ENCODE peak calls at places on chromosomes 13 and 19, in four cellular contexts. U is endothelial cell of umbilical vein, B is mucosa of descending colon, V is glutamatergic neuron. R is an unnamed sample.

GRCh38 chr13:62643007-62643483 is 1227.4 kb upstream of the PCDH20 start:
- DNase-seq in U (no peak), B (no peak), V (no peak), R (peak)

GRCh38 chr19:45498411-45499195 is at the start of gene PPM1N:
- DNase-seq in U (no peak), B (peak), V (peak), R (no peak)

GRCh38 chr13:35953537-35954206 is 177.5 kb downstream of the DCLK1 start:
- DNase-seq in U (peak), B (peak), V (peak), R (peak)

GRCh38 chr19:48466571-48467325 is 2.4 kb upstream of the CYTH2 start:
- DNase-seq in U (no peak), B (no peak), V (peak), R (peak)

GRCh38 chr13:102566513-102566912 is 30.3 kb upstream of the TPP2 start:
- DNase-seq in U (no peak), B (no peak), V (no peak), R (no peak)

GRCh38 chr13:21684576-21684975 is 13.7 kb downstream of the FGF9 start:
- DNase-seq in U (no peak), B (no peak), V (no peak), R (no peak)

GRCh38 chr13:40193290-40194203 is 472.9 kb downstream of the FOXO1 start:
- DNase-seq in U (peak), B (no peak), V (no peak), R (no peak)

GRCh38 chr13:66805657-66806056 is 424.5 kb downstream of the PCDH9 start:
- DNase-seq in U (peak), B (no peak), V (no peak), R (peak)

GRCh38 chr19:2176336-2176994 is 12.7 kb downstream of the DOT1L start:
- DNase-seq in U (no peak), B (no peak), V (no peak), R (no peak)

GRCh38 chr19:19538767-19539166 is 702 bp downstream of the CILP2 start:
- DNase-seq in U (no peak), B (no peak), V (peak), R (no peak)

GRCh38 chr19:17389288-17389687 is 4.7 kb downstream of the CCDC194 start:
- DNase-seq in U (no peak), B (no peak), V (no peak), R (no peak)

GRCh38 chr19:3613765-3614661 is 7.3 kb upstream of the TBXA2R start:
- DNase-seq in U (no peak), B (no peak), V (no peak), R (no peak)

GRCh38 chr19:10961073-10961762 is 388 bp downstream of the SMARCA4 start:
- DNase-seq in U (no peak), B (no peak), V (no peak), R (no peak)

GRCh38 chr13:71722206-71722605 is 144.8 kb downstream of the DACH1 start:
- DNase-seq in U (no peak), B (no peak), V (no peak), R (peak)

GRCh38 chr19:41449079-41449864 is 6.3 kb downstream of the ERICH4 start:
- DNase-seq in U (peak), B (peak), V (peak), R (peak)

GRCh38 chr13:39189778-39190177 is 151.5 kb downstream of the NHLRC3 start:
- DNase-seq in U (no peak), B (no peak), V (no peak), R (no peak)

GRCh38 chr19:18205180-18205915 is 1.5 kb upstream of the RAB3A start:
- DNase-seq in U (peak), B (peak), V (peak), R (peak)

GRCh38 chr19:55173717-55174409 is 6.2 kb downstream of the SYT5 start:
- DNase-seq in U (no peak), B (peak), V (peak), R (peak)

GRCh38 chr13:41465215-41465907 is 8.0 kb downstream of the RGCC start:
- DNase-seq in U (peak), B (peak), V (no peak), R (peak)

GRCh38 chr19:39998511-39998910 is 1.7 kb downstream of the ZNF546 start:
- DNase-seq in U (no peak), B (no peak), V (no peak), R (no peak)

GRCh38 chr13:75864718-75865117 is 228.6 kb downstream of the LMO7 start:
- DNase-seq in U (no peak), B (no peak), V (no peak), R (peak)

GRCh38 chr19:48836089-48837017 is at the start of gene HSD17B14:
- DNase-seq in U (peak), B (no peak), V (peak), R (peak)

GRCh38 chr13:30145709-30146367 is 161.5 kb downstream of the KATNAL1 start:
- DNase-seq in U (no peak), B (no peak), V (no peak), R (no peak)

GRCh38 chr13:51518847-51519246 is 65.4 kb upstream of the WDFY2 start:
- DNase-seq in U (no peak), B (no peak), V (no peak), R (no peak)

GRCh38 chr19:6209233-6209632 is 70.5 kb downstream of the MLLT1 start:
- DNase-seq in U (no peak), B (no peak), V (no peak), R (no peak)

GRCh38 chr13:80141114-80141849 is 199.6 kb downstream of the SPRY2 start:
- DNase-seq in U (peak), B (no peak), V (no peak), R (peak)

GRCh38 chr19:48190288-48191284 is 20.1 kb downstream of the ZSWIM9 start:
- DNase-seq in U (no peak), B (no peak), V (peak), R (peak)

GRCh38 chr13:106656214-106656613 is 88.3 kb upstream of the ARGLU1 start:
- DNase-seq in U (no peak), B (no peak), V (no peak), R (no peak)

GRCh38 chr19:41541990-41542584 is 33.9 kb upstream of the CEACAM21 start:
- DNase-seq in U (peak), B (peak), V (peak), R (peak)

DNA sequence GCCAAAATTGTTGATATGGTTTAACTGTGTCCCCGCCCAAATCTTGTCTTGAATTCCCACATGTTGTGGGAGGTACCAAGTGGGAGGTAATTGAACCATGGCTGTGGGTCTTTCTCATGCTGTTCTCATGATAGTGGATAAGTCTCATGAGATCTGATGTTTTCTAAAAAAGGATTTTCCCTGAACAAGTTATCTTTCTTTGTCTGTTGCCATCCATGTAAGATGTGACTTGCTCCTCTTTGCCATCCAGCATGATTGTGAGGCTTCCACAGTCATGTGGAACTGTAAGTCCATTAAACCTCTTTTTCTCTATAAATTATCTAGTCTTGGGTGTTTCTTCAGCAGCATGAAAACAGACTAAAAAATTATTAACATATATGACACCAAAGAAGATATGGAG is 986.7 kb upstream of the MIR17HG start:
- DNase-seq in U (no peak), B (no peak), V (no peak), R (no peak)
- TF ChIP-seq CTCF in U (no peak), B (no peak), V (no peak), R (no peak)

DNA sequence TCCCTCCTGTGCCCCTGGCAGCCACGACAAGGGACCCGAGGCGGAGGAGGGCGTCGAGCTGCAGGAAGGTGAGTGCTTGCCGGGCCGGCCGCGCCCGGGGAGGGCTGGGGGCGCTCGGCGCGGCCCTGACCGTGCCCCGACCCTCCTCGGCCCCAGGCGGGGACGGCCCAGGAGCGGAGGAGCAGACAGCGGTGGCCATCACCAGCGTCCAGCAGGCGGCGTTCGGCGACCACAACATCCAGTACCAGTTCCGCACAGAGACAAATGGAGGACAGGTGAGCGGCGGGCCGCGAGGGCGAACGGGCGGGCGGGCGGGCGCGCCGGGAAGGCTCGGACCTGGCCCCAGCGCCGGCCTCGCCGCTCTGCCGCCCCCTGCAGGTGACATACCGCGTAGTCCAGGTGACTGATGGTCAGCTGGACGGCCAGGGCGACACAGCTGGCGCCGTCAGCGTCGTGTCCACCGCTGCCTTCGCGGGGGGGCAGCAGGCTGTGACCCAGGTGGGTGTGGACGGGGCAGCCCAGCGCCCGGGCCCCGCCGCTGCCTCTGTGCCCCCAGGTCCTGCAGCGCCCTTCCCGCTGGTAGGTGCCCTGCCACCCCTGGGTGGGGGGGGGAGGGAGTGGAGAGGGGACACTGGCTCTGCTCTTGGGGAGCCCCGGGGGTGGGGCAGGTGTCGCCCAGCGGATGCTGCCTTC is 809 bp downstream of the USF2 start:
- DNase-seq in U (peak), B (peak), V (peak), R (peak)
- TF ChIP-seq CTCF in U (peak), B (peak), V (peak), R (peak)

DNA sequence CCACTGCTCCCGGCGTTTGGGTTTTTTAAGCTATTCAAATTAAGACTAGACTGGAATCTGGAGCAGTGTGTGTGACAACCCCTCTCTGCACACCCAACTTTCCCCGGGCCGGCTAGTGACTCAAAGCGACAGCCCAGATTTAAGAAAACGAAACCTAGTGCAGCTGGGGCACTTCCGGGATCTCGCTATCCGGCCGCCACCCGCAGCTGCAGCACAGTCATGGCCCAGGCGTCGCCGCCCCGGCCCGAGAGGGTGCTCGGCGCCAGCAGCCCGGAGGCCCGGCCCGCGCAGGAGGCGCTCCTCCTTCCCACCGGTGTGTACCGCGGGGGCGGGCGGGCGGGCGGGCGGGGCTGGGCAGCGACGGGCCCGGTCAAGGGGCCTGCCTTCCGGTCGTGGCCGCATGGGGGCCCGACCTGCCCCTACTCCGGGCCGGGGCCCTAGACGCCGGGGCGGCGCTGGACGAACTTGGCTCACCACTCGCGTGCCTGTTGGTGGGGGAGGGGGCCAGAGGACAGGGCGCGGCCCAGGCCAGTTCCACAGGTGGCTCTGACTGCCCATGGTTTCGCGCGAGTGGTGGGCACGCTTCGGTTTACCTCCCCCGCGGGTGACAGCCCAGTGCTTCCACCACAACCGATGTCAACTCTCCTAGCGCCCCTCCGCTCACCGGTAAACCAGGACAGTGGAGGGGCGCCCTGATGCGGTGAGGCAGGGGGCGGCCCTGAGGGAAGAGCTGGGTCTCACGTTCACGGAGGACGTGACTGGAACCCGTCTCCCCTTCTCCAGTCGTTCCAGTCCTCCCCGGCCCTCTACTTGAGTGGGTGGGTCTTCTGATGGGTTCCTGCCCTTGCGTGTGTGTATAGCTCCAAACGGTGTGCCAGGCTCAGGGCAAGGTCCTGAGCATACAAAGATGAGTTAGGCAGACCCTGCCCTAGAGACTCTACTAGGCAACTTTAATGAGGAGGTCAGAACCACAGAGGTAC is at the start of gene PHF11:
- DNase-seq in U (peak), B (peak), V (peak), R (peak)
- TF ChIP-seq CTCF in U (peak), B (no peak), V (no peak), R (no peak)

GRCh38 chr13:94711561-94712286 is 621 bp downstream of the SOX21 start:
- DNase-seq in U (peak), B (peak), V (peak), R (peak)

GRCh38 chr13:94712812-94713555 is 639 bp upstream of the SOX21 start:
- DNase-seq in U (peak), B (no peak), V (peak), R (peak)

GRCh38 chr13:94716016-94716415 is 3.7 kb upstream of the SOX21 start:
- DNase-seq in U (no peak), B (no peak), V (no peak), R (peak)

GRCh38 chr13:94712287-94712811 is at the start of gene SOX21:
- DNase-seq in U (peak), B (no peak), V (peak), R (no peak)

DNA sequence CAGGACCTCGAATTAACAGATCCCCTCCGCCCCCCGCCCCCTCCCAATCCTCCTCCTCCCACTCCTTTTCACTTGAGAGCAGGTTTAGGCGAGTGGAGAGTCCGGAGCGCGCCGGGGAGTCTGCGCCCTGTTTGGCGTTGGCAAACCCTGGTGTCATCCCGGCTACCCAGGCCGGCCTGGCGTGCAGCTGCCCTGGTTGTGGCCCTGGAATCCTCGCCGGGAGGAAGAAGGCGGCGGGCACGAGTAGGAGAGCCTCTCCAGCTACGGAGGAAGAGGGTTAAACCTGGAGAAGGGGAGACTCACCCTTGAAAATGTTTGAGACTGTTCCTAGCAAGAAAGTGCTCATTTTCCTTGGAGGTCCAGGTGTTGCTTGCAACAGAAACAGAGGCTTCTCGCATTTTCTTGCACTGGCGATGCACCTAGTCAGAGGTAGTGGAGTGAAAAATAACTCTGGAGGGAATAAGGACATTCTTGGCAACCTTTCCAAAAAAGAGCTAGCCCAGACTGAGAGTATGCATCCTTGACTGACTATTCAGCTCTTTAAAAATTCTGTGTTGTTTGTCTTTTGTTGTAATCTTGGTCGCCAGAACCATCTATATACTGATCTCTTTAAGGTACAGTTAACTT is 1.3 kb upstream of the SOX21 start:
- DNase-seq in U (no peak), B (no peak), V (peak), R (no peak)
- TF ChIP-seq CTCF in U (no peak), B (no peak), V (no peak), R (no peak)

GRCh38 chr13:112916296-112916695 is 52.7 kb upstream of the MCF2L start:
- DNase-seq in U (no peak), B (no peak), V (no peak), R (no peak)

GRCh38 chr13:112912726-112913440 is 56.1 kb upstream of the MCF2L start:
- DNase-seq in U (no peak), B (no peak), V (no peak), R (no peak)

GRCh38 chr13:112918746-112919145 is 50.3 kb upstream of the MCF2L start:
- DNase-seq in U (no peak), B (no peak), V (no peak), R (no peak)

GRCh38 chr13:112917056-112917664 is 51.9 kb upstream of the MCF2L start:
- DNase-seq in U (no peak), B (no peak), V (no peak), R (no peak)

GRCh38 chr13:112917731-112918130 is 51.3 kb upstream of the MCF2L start:
- DNase-seq in U (no peak), B (no peak), V (no peak), R (no peak)
- TF ChIP-seq CTCF in U (no peak), B (no peak), V (no peak), R (no peak)

GRCh38 chr13:111855016-111855590 is 211.8 kb upstream of the SOX1 start:
- DNase-seq in U (no peak), B (no peak), V (no peak), R (no peak)

GRCh38 chr13:111853766-111854165 is 213.2 kb upstream of the SOX1 start:
- DNase-seq in U (no peak), B (no peak), V (no peak), R (no peak)

GRCh38 chr13:111854403-111854802 is 212.5 kb upstream of the SOX1 start:
- DNase-seq in U (no peak), B (no peak), V (no peak), R (no peak)

GRCh38 chr13:111852701-111853100 is 214.2 kb upstream of the SOX1 start:
- DNase-seq in U (no peak), B (no peak), V (no peak), R (no peak)

GRCh38 chr13:111853146-111853545 is 213.8 kb upstream of the SOX1 start:
- DNase-seq in U (no peak), B (no peak), V (no peak), R (no peak)
- TF ChIP-seq CTCF in U (no peak), B (no peak), V (no peak), R (no peak)

GRCh38 chr13:28792992-28793391 is 27.1 kb upstream of the MTUS2 start:
- DNase-seq in U (no peak), B (no peak), V (no peak), R (peak)

GRCh38 chr13:28794370-28794769 is 25.8 kb upstream of the MTUS2 start:
- DNase-seq in U (no peak), B (no peak), V (no peak), R (no peak)

DNA sequence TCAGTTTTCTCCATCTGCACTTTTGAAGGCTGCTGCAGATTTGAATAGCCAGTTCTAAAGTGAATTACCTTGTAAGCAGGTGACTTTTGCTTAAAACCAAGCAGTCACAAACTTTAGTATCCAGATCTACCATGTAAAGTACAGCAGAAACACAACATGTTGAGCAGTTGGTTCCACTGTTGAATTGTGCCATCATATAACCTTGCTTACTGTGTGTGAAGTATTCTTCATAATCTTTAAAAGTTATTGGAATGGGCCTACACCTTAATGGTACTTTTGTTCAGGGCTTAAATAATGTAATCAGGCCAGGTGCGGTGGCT is 23.2 kb upstream of the MTUS2 start:
- DNase-seq in U (no peak), B (no peak), V (no peak), R (no peak)
- TF ChIP-seq CTCF in U (no peak), B (no peak), V (peak), R (no peak)